ENCODE peak calls at places on chromosomes 7 and 10, in ten cellular contexts. Q, N, I, L, W, S, R, Y, M and B are unnamed samples.

GRCh38 chr7:140674356-140674800 is 1.6 kb downstream of the ADCK2 start:
- DNase-seq in Y (no peak), R (no peak), S (peak; percentile 63), W (no peak), L (no peak), I (peak; percentile 66), M (no peak), Q (no peak), N (peak; percentile 85), B (no peak)

GRCh38 chr10:91198781-91199180 is 21.7 kb upstream of the PCGF5 start:
- DNase-seq in S (no peak), R (no peak), N (no peak), M (no peak), W (no peak), I (no peak), L (no peak), Y (peak; percentile 88), Q (no peak), B (peak; percentile 94)

GRCh38 chr10:43599333-43599732 is 6.9 kb upstream of the ZNF485 start:
- DNase-seq in I (no peak), N (no peak), L (no peak), Y (no peak), W (no peak), R (no peak), S (no peak), M (no peak), Q (no peak), B (no peak)

GRCh38 chr10:44978570-44979280 is at the start of gene DEPP1:
- DNase-seq in S (peak; percentile 97), W (peak; percentile 83), Q (peak; percentile 97), N (peak; percentile 84), L (peak; percentile 33), Y (peak; percentile 95), M (no peak), R (no peak), I (no peak), B (peak; percentile 91)

GRCh38 chr10:125000366-125001312 is 58.7 kb downstream of the ZRANB1 start:
- DNase-seq in S (peak; percentile 28), N (no peak), W (no peak), M (no peak), L (no peak), Y (peak; percentile 43), I (peak; percentile 17), Q (no peak), R (peak; percentile 52), B (peak; percentile 81)

GRCh38 chr10:38003588-38003987 is 6.9 kb upstream of the ZNF33A start:
- DNase-seq in I (no peak), S (no peak), Q (no peak), N (no peak), M (no peak), W (no peak), L (no peak), Y (no peak), R (no peak), B (no peak)

GRCh38 chr7:134438946-134439345 is 20.0 kb downstream of the AKR1B1 start:
- DNase-seq in I (no peak), N (no peak), Q (no peak), S (no peak), Y (peak; percentile 80), R (no peak), M (no peak), W (no peak), L (no peak), B (no peak)

GRCh38 chr7:149825567-149826343 is 12.4 kb upstream of the ZNF862 start:
- DNase-seq in R (no peak), Q (no peak), W (no peak), L (no peak), M (no peak), I (peak; percentile 23), Y (no peak), N (no peak), S (no peak), B (no peak)

GRCh38 chr7:158023563-158024350 is 563.9 kb downstream of the PTPRN2 start:
- DNase-seq in N (no peak), Y (no peak), L (no peak), R (no peak), S (peak; percentile 13), W (no peak), Q (no peak), I (no peak), M (no peak), B (no peak)

GRCh38 chr7:46784746-46785145 is 797.2 kb downstream of the TNS3 start:
- DNase-seq in Q (no peak), L (no peak), Y (peak; percentile 17), N (no peak), S (no peak), M (no peak), I (no peak), W (no peak), R (no peak), B (peak; percentile 35)

GRCh38 chr10:60537697-60538096 is 148.0 kb upstream of the ANK3 start:
- DNase-seq in W (no peak), L (no peak), Q (no peak), Y (no peak), S (no peak), R (no peak), M (no peak), I (no peak), N (no peak), B (peak; percentile 47)

GRCh38 chr7:137421389-137421788 is 77.9 kb upstream of the PTN start:
- DNase-seq in M (no peak), L (no peak), W (no peak), I (no peak), S (no peak), N (no peak), Y (no peak), Q (no peak), R (no peak), B (peak; percentile 48)

GRCh38 chr7:44275829-44276570 is 49.4 kb downstream of the CAMK2B start:
- DNase-seq in M (no peak), L (no peak), Q (peak; percentile 19), R (no peak), S (no peak), W (peak; percentile 52), I (no peak), N (peak; percentile 12), Y (peak; percentile 56), B (no peak)

GRCh38 chr10:61733358-61733940 is 70.7 kb downstream of the CABCOCO1 start:
- DNase-seq in Q (peak; percentile 71), S (no peak), I (no peak), R (no peak), W (peak; percentile 41), Y (peak; percentile 73), L (no peak), M (no peak), N (peak; percentile 21), B (peak; percentile 51)

GRCh38 chr10:26211781-26212444 is 4.7 kb upstream of the GAD2 start:
- DNase-seq in N (no peak), R (no peak), Y (no peak), L (no peak), S (no peak), Q (no peak), I (no peak), M (no peak), W (no peak), B (no peak)

GRCh38 chr10:51129946-51130554 is 55.8 kb downstream of the PRKG1 start:
- DNase-seq in L (no peak), M (no peak), Y (no peak), N (no peak), I (no peak), S (no peak), R (no peak), Q (no peak), W (no peak), B (no peak)

GRCh38 chr10:46536781-46537180 is 19.7 kb downstream of the GPRIN2 start:
- DNase-seq in W (no peak), R (no peak), I (no peak), S (peak; percentile 24), L (no peak), Y (no peak), Q (no peak), N (no peak), M (no peak), B (no peak)

GRCh38 chr10:78210976-78211375 is 177.3 kb downstream of the RPS24 start:
- DNase-seq in I (no peak), S (no peak), N (no peak), W (no peak), M (no peak), L (no peak), Q (no peak), R (no peak), Y (no peak), B (no peak)

GRCh38 chr10:63554666-63555065 is 33.5 kb downstream of the REEP3 start:
- DNase-seq in S (no peak), N (no peak), I (peak; percentile 67), L (no peak), Y (peak; percentile 88), Q (no peak), W (no peak), R (no peak), M (peak; percentile 5), B (peak; percentile 86)

GRCh38 chr10:91162050-91162494 is 58.4 kb upstream of the PCGF5 start:
- DNase-seq in W (no peak), R (no peak), N (no peak), M (no peak), L (no peak), S (no peak), I (peak; percentile 28), Y (peak; percentile 24), Q (no peak), B (peak; percentile 16)

GRCh38 chr10:110357252-110357780 is 52.6 kb upstream of the SMNDC1 start:
- DNase-seq in S (no peak), Y (peak; percentile 91), I (no peak), N (no peak), W (no peak), M (peak; percentile 84), L (no peak), Q (no peak), R (no peak), B (peak; percentile 97)

GRCh38 chr10:729213-729612 is 39.7 kb upstream of the DIP2C start:
- DNase-seq in L (no peak), W (no peak), Y (no peak), S (no peak), I (no peak), R (no peak), M (no peak), N (no peak), Q (no peak), B (no peak)

GRCh38 chr10:86770412-86770960 is 14.1 kb downstream of the BMPR1A start:
- DNase-seq in Q (no peak), N (no peak), I (no peak), L (no peak), M (no peak), Y (peak; percentile 10), R (no peak), W (no peak), S (no peak), B (no peak)

GRCh38 chr10:62545667-62546066 is 171.5 kb downstream of the ZNF365 start:
- DNase-seq in S (no peak), N (no peak), M (no peak), Q (no peak), L (no peak), Y (peak; percentile 88), I (no peak), R (no peak), W (no peak), B (peak; percentile 80)

GRCh38 chr10:79058899-79059771 is 9.6 kb upstream of the ZMIZ1 start:
- DNase-seq in L (no peak), R (no peak), I (no peak), N (no peak), Y (no peak), M (no peak), S (peak; percentile 87), W (no peak), Q (peak; percentile 88), B (no peak)

GRCh38 chr7:137873524-137873923 is 26.8 kb upstream of the DGKI start:
- DNase-seq in S (no peak), Y (peak; percentile 32), I (no peak), N (no peak), Q (no peak), M (peak; percentile 12), L (peak; percentile 9), W (no peak), R (no peak), B (no peak)

GRCh38 chr7:128909605-128910568 is 622 bp downstream of the KCP start:
- DNase-seq in Q (no peak), R (no peak), I (peak; percentile 48), N (peak; percentile 92), L (no peak), S (no peak), W (peak; percentile 39), Y (peak; percentile 69), M (no peak), B (peak; percentile 66)

GRCh38 chr7:50631100-50631499 is 65.9 kb upstream of the DDC start:
- DNase-seq in R (no peak), I (no peak), Y (no peak), Q (no peak), L (no peak), W (no peak), N (no peak), S (no peak), M (no peak), B (no peak)